ENCODE peak calls at places on chromosomes 7 and 10, in seven cellular contexts. A is H9, F is neuronal stem cell, H is IMR-90, E is mesendoderm, U is H1, W is mesenchymal stem cell. M is an unnamed sample. For H3K4me1, the result is how much of the 10 kb centered on the place peaks cover.

GRCh38 chr7:111855161-111855841 is 293.0 kb upstream of the IMMP2L start:
- DNase-seq in A (peak), W (peak), H (peak), E (peak), U (no peak), F (peak), M (peak)

GRCh38 chr10:11250304-11250703 is 232.6 kb downstream of the CELF2 start:
- DNase-seq in F (no peak), U (no peak), W (no peak), A (no peak), H (no peak), E (no peak), M (no peak)

GRCh38 chr7:33726582-33726981 is 178.8 kb upstream of the BMPER start:
- DNase-seq in A (no peak), H (no peak), U (no peak), W (no peak), E (peak), F (peak), M (peak)

GRCh38 chr7:113561446-113561845 is 357.4 kb downstream of the PPP1R3A start:
- DNase-seq in A (no peak), E (no peak), H (peak), F (no peak), W (no peak), U (no peak), M (peak)

GRCh38 chr7:158570449-158571170 is 17.0 kb downstream of the PTPRN2 start:
- DNase-seq in W (no peak), H (no peak), F (no peak), A (no peak), U (no peak), E (no peak), M (no peak)

GRCh38 chr7:34133356-34133982 is 228.1 kb downstream of the BMPER start:
- DNase-seq in U (no peak), A (no peak), E (peak), H (peak), W (peak), F (no peak), M (peak)

GRCh38 chr10:3969876-3970666 is 185.1 kb upstream of the KLF6 start:
- DNase-seq in U (no peak), F (no peak), W (peak), H (peak), E (no peak), A (no peak), M (peak)

GRCh38 chr7:19213746-19214145 is 68.5 kb upstream of the FERD3L start:
- DNase-seq in A (no peak), H (no peak), U (no peak), F (no peak), W (no peak), E (no peak), M (no peak)

GRCh38 chr7:36190447-36191291 is 37.6 kb downstream of the EEPD1 start:
- DNase-seq in A (no peak), E (no peak), H (peak), F (no peak), W (no peak), U (no peak), M (peak)

GRCh38 chr10:22427890-22428571 is 82.7 kb downstream of the SPAG6 start:
- DNase-seq in W (peak), A (no peak), E (no peak), U (no peak), F (no peak), H (peak), M (peak)

GRCh38 chr7:142557971-142558582 is 191.2 kb upstream of the PRSS1 start:
- DNase-seq in W (no peak), H (peak), E (peak), A (peak), U (peak), F (peak), M (peak)

GRCh38 chr7:152481082-152481481 is 45.3 kb upstream of the KMT2C start:
- DNase-seq in W (no peak), F (no peak), U (no peak), H (no peak), A (no peak), E (no peak), M (no peak)

GRCh38 chr7:140983802-140984201 is 30.9 kb downstream of the MRPS33 start:
- DNase-seq in E (peak), W (no peak), A (no peak), H (peak), F (no peak), U (no peak), M (no peak)

GRCh38 chr7:104664648-104665047 is 336.2 kb downstream of the LHFPL3 start:
- DNase-seq in F (no peak), H (no peak), A (no peak), W (no peak), U (no peak), E (peak), M (no peak)

DNA sequence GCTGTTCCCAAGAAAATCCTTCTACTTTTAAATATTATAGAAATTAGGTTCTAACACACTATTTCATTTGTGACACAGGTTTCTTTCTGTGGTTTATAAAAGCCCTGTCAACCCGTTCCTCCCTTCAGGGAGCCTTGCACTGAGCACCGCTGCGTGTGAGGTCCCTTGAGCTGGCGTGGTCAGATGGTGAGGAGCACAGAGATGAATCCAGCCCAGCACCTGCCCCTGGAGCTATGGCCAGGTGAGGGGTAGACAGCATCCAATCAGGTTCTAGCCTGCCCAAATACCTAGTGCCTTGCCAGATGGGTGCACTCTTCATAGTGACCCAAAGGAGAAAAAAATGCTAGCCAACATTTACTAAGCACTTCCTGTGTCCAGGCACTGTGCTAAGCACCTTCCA is 15.7 kb downstream of the ZCCHC24 start:
- DNase-seq in E (no peak), A (no peak), U (no peak), H (no peak), F (no peak), W (no peak), M (no peak)
- H3K4me1 ChIP-seq in E (under half), A (under half), U (under half), H (half or more), F (under half), W (under half), M (under half)

GRCh38 chr10:124117879-124118278 is 24.5 kb upstream of the CHST15 start:
- DNase-seq in A (no peak), U (no peak), E (peak), F (no peak), W (no peak), H (no peak), M (peak)

GRCh38 chr10:124112891-124113580 is 19.6 kb upstream of the CHST15 start:
- DNase-seq in W (no peak), H (no peak), E (no peak), A (no peak), F (no peak), U (no peak), M (peak)

GRCh38 chr10:124117511-124117785 is 24.1 kb upstream of the CHST15 start:
- DNase-seq in A (no peak), W (no peak), H (no peak), U (no peak), F (no peak), E (no peak), M (no peak)

GRCh38 chr10:124116771-124117510 is 23.5 kb upstream of the CHST15 start:
- DNase-seq in H (no peak), U (no peak), E (no peak), W (no peak), A (no peak), F (no peak), M (no peak)

GRCh38 chr10:124114696-124115095 is 21.3 kb upstream of the CHST15 start:
- DNase-seq in W (no peak), E (no peak), U (no peak), A (no peak), F (no peak), H (no peak), M (no peak)
- H3K18ac ChIP-seq in W (no peak), E (no peak), U (no peak), A (no peak), F (no peak), H (no peak), M (no peak)

DNA sequence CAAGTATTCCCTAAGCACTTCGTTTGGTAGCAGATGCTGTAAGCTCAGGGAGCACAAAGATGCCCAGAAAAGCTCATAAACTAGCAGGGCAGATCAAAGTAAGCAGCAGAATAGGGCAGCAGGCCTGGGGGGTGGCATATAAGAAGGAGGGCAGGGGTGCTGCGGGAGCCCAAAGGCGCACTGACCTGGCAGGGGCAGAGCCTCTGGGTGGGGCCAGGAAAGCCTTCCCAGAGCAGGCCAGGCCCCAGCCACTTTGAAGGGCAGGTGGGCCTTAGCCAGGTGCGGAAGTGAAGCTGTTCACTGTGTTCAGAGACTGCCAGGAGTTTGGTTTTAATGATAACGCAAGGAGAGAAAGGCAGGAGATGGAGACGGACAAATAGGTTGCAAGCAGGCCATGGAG is 3.9 kb downstream of the GDF10 start:
- DNase-seq in W (no peak), E (no peak), U (no peak), A (no peak), H (no peak), F (no peak), M (no peak)
- H3K4me1 ChIP-seq in W (under half), E (under half), U (under half), A (under half), H (under half), F (under half), M (under half)

GRCh38 chr10:95517536-95518454 is 43.4 kb downstream of the SORBS1 start:
- DNase-seq in U (no peak), A (no peak), H (peak), W (peak), E (no peak), F (no peak), M (no peak)
- H3K18ac ChIP-seq in U (no peak), A (no peak), H (no peak), W (no peak), E (no peak), F (no peak), M (no peak)

GRCh38 chr10:34505338-34505737 is 309.8 kb downstream of the PARD3 start:
- DNase-seq in E (peak), F (no peak), U (no peak), W (no peak), H (no peak), A (no peak), M (no peak)

GRCh38 chr10:34503704-34504103 is 311.4 kb downstream of the PARD3 start:
- DNase-seq in A (no peak), F (no peak), U (no peak), W (no peak), E (no peak), H (no peak), M (no peak)

GRCh38 chr10:34507217-34507616 is 307.9 kb downstream of the PARD3 start:
- DNase-seq in E (peak), W (no peak), U (no peak), H (no peak), F (peak), A (no peak), M (no peak)

GRCh38 chr10:34504534-34504933 is 310.6 kb downstream of the PARD3 start:
- DNase-seq in E (peak), U (no peak), W (peak), H (peak), F (no peak), A (no peak), M (peak)

DNA sequence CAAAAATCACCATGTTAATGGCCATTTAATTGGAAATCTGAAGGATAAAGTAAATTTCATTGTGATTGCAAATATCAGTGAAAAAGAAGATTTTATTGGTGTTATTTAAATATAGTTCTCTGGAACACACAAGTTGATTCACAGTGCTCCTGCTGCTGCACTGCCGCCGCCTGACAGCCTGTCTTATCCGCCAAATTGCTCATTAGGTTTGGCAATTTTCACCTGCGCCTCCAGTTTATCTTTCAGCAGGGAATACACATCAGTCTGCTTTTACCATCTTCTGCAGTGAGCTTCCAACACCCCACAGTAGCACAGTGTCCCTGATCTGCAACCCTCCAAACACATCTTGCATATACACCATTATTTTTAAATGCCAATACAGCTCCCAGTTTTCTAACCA is 308.3 kb downstream of the PARD3 start:
- DNase-seq in W (no peak), H (no peak), E (peak), U (no peak), A (no peak), F (no peak), M (no peak)
- H3K4me1 ChIP-seq in W (under half), H (under half), E (under half), U (under half), A (under half), F (under half), M (under half)

GRCh38 chr10:132787253-132788179 is 1.6 kb upstream of the NKX6-2 start:
- DNase-seq in A (peak), F (peak), U (peak), E (peak), W (no peak), H (no peak), M (no peak)
- H3K18ac ChIP-seq in A (no peak), F (peak), U (peak), E (no peak), W (no peak), H (no peak), M (no peak)

DNA sequence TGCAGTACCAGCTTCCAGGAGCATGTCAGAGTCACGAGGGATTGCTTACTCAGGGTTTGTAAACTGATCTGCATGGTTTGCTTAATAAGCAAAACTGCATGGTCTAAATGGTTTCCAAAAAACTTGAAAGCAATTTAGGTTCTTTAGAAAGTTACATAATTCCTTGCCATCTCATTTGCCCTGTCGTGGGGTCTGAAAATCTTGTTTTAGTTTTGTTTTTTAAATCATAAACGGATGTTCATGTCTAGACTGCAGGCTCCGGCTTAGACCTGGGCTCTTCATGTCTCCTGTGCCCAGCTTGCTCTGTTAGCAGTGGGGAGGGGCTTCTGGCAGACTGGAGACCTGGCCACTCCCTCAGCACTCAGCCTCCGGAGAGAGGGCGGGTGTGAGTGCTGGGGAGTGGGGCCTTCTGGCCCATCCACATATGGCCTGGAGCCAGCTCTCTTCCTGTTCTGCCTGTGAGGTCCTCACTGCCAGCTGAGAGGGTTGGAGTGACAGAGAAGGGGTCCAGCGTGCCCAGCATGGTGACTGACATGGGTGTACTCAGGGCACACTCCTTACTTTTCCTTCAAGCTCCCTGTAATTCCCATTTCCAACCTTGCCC is 17.5 kb downstream of the PRF1 start:
- DNase-seq in H (no peak), U (peak), A (peak), F (peak), E (peak), W (no peak), M (no peak)
- H3K4me1 ChIP-seq in H (under half), U (under half), A (under half), F (under half), E (under half), W (under half), M (under half)